ENCODE peak calls at places on chromosomes 11 and 22, in eight cellular contexts. T is stimulated activated CD8-positive, alpha-beta memory T cell treated with anti-CD3 and anti-CD28 coated beads, Interleukin-15, amount 100 ng/mL, for 4 hours; J is T-helper 9 cell; Z is lung microvascular endothelial cell; S is epithelial cell of esophagus; B is AG09319; V is GM03348; Q is renal cortical epithelial cell. E is an unnamed sample.
A peak's percentile ranks its signal among the peaks of the same experiment; 100 is the strongest.

GRCh38 chr11:77449060-77449521 is 24.8 kb downstream of the PAK1 start:
- DNase-seq in B (no peak), T (no peak), J (no peak), S (peak; percentile 17), V (no peak), Q (no peak), Z (no peak), E (no peak)

GRCh38 chr11:87589082-87589481 is 551.3 kb downstream of the TMEM135 start:
- DNase-seq in T (no peak), Q (no peak), V (no peak), J (no peak), Z (no peak), S (no peak), B (no peak), E (peak; percentile 87)

GRCh38 chr11:44861829-44862545 is 88.7 kb downstream of the TP53I11 start:
- DNase-seq in S (peak; percentile 94), B (peak; percentile 92), Q (peak; percentile 98), V (peak; percentile 97), Z (peak; percentile 92), T (peak; percentile 83), J (peak; percentile 57), E (peak; percentile 78)

GRCh38 chr22:33864723-33865130 is 55.5 kb downstream of the LARGE1 start:
- DNase-seq in B (no peak), Q (no peak), Z (no peak), S (no peak), J (no peak), T (no peak), V (peak; percentile 23), E (no peak)

GRCh38 chr11:85088286-85088685 is 538.9 kb downstream of the DLG2 start:
- DNase-seq in V (peak; percentile 15), S (peak; percentile 2), T (no peak), J (no peak), Q (no peak), Z (no peak), B (no peak), E (no peak)

GRCh38 chr11:34055218-34056000 is 3.9 kb downstream of the CAPRIN1 start:
- DNase-seq in T (no peak), V (no peak), S (no peak), J (no peak), B (no peak), Z (no peak), Q (no peak), E (no peak)

GRCh38 chr11:9461760-9462134 is 935 bp downstream of the ZNF143 start:
- DNase-seq in T (no peak), S (peak; percentile 10), B (no peak), J (no peak), Z (peak; percentile 38), Q (peak; percentile 30), V (peak; percentile 7), E (peak; percentile 13)

GRCh38 chr11:6438979-6439571 is 1.7 kb downstream of the HPX start:
- DNase-seq in Q (peak; percentile 65), B (peak; percentile 20), J (no peak), V (peak; percentile 73), T (no peak), S (peak; percentile 68), Z (peak; percentile 73), E (peak; percentile 76)

GRCh38 chr11:106072804-106073203 is 4.3 kb downstream of the KBTBD3 start:
- DNase-seq in V (no peak), J (no peak), T (no peak), Q (no peak), B (no peak), Z (no peak), S (no peak), E (no peak)

GRCh38 chr11:43486141-43486540 is 127.4 kb downstream of the TTC17 start:
- DNase-seq in J (no peak), T (no peak), V (no peak), S (no peak), Z (peak; percentile 31), Q (no peak), B (no peak), E (no peak)

GRCh38 chr11:70302086-70302752 is 31.7 kb downstream of the PPFIA1 start:
- DNase-seq in B (no peak), S (no peak), T (no peak), J (no peak), Q (no peak), Z (no peak), V (no peak), E (no peak)

GRCh38 chr22:49328076-49328475 is 499.6 kb downstream of the BRD1 start:
- DNase-seq in V (peak; percentile 2), S (no peak), B (no peak), Q (no peak), J (no peak), T (no peak), Z (no peak), E (no peak)

GRCh38 chr11:47524200-47524874 is 28.6 kb downstream of the CELF1 start:
- DNase-seq in Q (no peak), V (no peak), T (no peak), J (no peak), S (peak; percentile 42), B (no peak), Z (peak; percentile 35), E (peak; percentile 22)

GRCh38 chr22:41523464-41524221 is 20.6 kb downstream of the POLR3H start:
- DNase-seq in Z (peak; percentile 43), B (peak; percentile 45), V (no peak), Q (no peak), S (no peak), T (no peak), J (no peak), E (no peak)

E was measured in NCI-H82.